ENCODE peak calls at places on chromosomes 4 and X, in nine cellular contexts. H is left lung; C is Peyer's patch; Q is anterior cingulate cortex; D is activated T-helper 1 cell treated with Interleukin-2 at 50 U/mL for 16 hours; A is mesothelial cell of epicardium; L is fibroblast of pulmonary artery; I is stimulated activated naive B cell treated with anti-CD40 and anti-IgM and Interleukin-4, amounts not matched to agents 10 μg/mL and 1 μg/mL and 100 μg/mL, for 72 hours; Y is stimulated activated CD4-positive, alpha-beta T cell treated with anti-CD3 and anti-CD28 coated beads, Interleukin-2, amount 100 ng/mL, for 24 hours. O is an unnamed sample.

GRCh38 chr4:152209772-152210493 is 326.0 kb downstream of the FBXW7 start:
- DNase-seq in Y (no peak), H (no peak), C (no peak), A (no peak), L (no peak), I (no peak), D (no peak), Q (no peak), O (peak; percentile 17)

GRCh38 chr4:61693520-61693919 is 493.4 kb downstream of the ADGRL3 start:
- DNase-seq in D (no peak), Q (no peak), Y (no peak), I (no peak), H (no peak), C (no peak), A (no peak), L (no peak), O (no peak)

GRCh38 chr4:182724414-182724813 is 192.8 kb downstream of the DCTD start:
- DNase-seq in C (no peak), Q (no peak), D (no peak), Y (no peak), L (no peak), A (no peak), H (no peak), I (no peak), O (peak; percentile 21)

GRCh38 chr4:113979157-113979972 is at the start of gene ARSJ:
- DNase-seq in C (peak; percentile 58), I (no peak), L (peak; percentile 89), Y (peak; percentile 52), Q (no peak), D (no peak), A (peak; percentile 73), H (peak; percentile 87), O (peak; percentile 80)

GRCh38 chrX:134554291-134554690 is 94.3 kb downstream of the HPRT1 start:
- DNase-seq in I (no peak), C (no peak), Y (no peak), D (no peak), L (no peak), Q (no peak), A (no peak), H (no peak), O (no peak)

GRCh38 chrX:104370089-104370488 is 115.4 kb upstream of the ESX1 start:
- DNase-seq in D (no peak), Q (no peak), I (no peak), C (no peak), L (no peak), A (no peak), H (no peak), Y (no peak), O (peak; percentile 11)

GRCh38 chr4:1417522-1418390 is 11.5 kb upstream of the NKX1-1 start:
- DNase-seq in Y (no peak), L (no peak), Q (no peak), H (peak; percentile 43), A (peak; percentile 31), D (no peak), C (peak; percentile 30), I (no peak), O (no peak)

GRCh38 chr4:138689593-138689992 is 326.0 kb upstream of the NOCT start:
- DNase-seq in Q (no peak), C (no peak), D (no peak), A (no peak), I (no peak), H (no peak), L (no peak), Y (no peak), O (no peak)

GRCh38 chrX:69493193-69493592 is 10.9 kb upstream of the NALF2 start:
- DNase-seq in C (no peak), A (no peak), D (no peak), Y (peak; percentile 40), I (no peak), H (no peak), L (peak; percentile 21), Q (no peak), O (peak; percentile 35)

GRCh38 chrX:81354954-81355353 is 153.1 kb downstream of the SH3BGRL start:
- DNase-seq in D (no peak), L (no peak), C (no peak), Q (no peak), Y (no peak), I (no peak), A (no peak), H (no peak), O (no peak)

O was measured in AG08395.